ENCODE peak calls at places on chromosomes 2 and 18, in ten cellular contexts. One of them, this sample, is unnamed.

GRCh38 chr2:32671885-32672519 is 44.2 kb downstream of the TTC27 start:
- DNase-seq in left ventricle myocardium inferior: no peak
- DNase-seq in GM23338: no peak
- DNase-seq in ovary: no peak
- DNase-seq in hepatocyte: no peak
- DNase-seq in thoracic aorta: no peak
- DNase-seq in K562: no peak
- DNase-seq in IMR-90: no peak
- DNase-seq in ascending aorta: no peak
- DNase-seq in cardiac muscle cell: no peak
- DNase-seq in this sample: no peak

GRCh38 chr2:215002500-215002899 is 135.9 kb downstream of the ABCA12 start:
- DNase-seq in left ventricle myocardium inferior: no peak
- DNase-seq in GM23338: peak; percentile 70
- DNase-seq in ovary: no peak
- DNase-seq in hepatocyte: peak; percentile 81
- DNase-seq in thoracic aorta: no peak
- DNase-seq in K562: peak; percentile 57
- DNase-seq in IMR-90: peak; percentile 46
- DNase-seq in ascending aorta: no peak
- DNase-seq in cardiac muscle cell: peak; percentile 78
- DNase-seq in this sample: peak; percentile 6

GRCh38 chr2:65049010-65049639 is 7.1 kb upstream of the CEP68 start:
- DNase-seq in left ventricle myocardium inferior: no peak
- DNase-seq in GM23338: peak; percentile 80
- DNase-seq in ovary: no peak
- DNase-seq in hepatocyte: no peak
- DNase-seq in thoracic aorta: no peak
- DNase-seq in K562: no peak
- DNase-seq in IMR-90: no peak
- DNase-seq in ascending aorta: no peak
- DNase-seq in cardiac muscle cell: no peak
- DNase-seq in this sample: no peak

GRCh38 chr18:12238861-12239260 is 15.3 kb upstream of the CIDEA start:
- DNase-seq in left ventricle myocardium inferior: no peak
- DNase-seq in GM23338: no peak
- DNase-seq in ovary: no peak
- DNase-seq in hepatocyte: no peak
- DNase-seq in thoracic aorta: no peak
- DNase-seq in K562: peak; percentile 33
- DNase-seq in IMR-90: peak; percentile 41
- DNase-seq in ascending aorta: no peak
- DNase-seq in cardiac muscle cell: no peak
- DNase-seq in this sample: no peak

GRCh38 chr18:3281456-3282400 is 19.8 kb downstream of the MYL12B start:
- DNase-seq in left ventricle myocardium inferior: no peak
- DNase-seq in GM23338: peak; percentile 87
- DNase-seq in ovary: no peak
- DNase-seq in hepatocyte: peak; percentile 87
- DNase-seq in thoracic aorta: no peak
- DNase-seq in K562: peak; percentile 85
- DNase-seq in IMR-90: peak; percentile 86
- DNase-seq in ascending aorta: no peak
- DNase-seq in cardiac muscle cell: peak; percentile 85
- DNase-seq in this sample: no peak

GRCh38 chr2:222690564-222691200 is 19.2 kb downstream of the MOGAT1 start:
- DNase-seq in left ventricle myocardium inferior: peak; percentile 60
- DNase-seq in GM23338: peak; percentile 94
- DNase-seq in ovary: peak; percentile 56
- DNase-seq in hepatocyte: peak; percentile 90
- DNase-seq in thoracic aorta: no peak
- DNase-seq in K562: peak; percentile 82
- DNase-seq in IMR-90: peak; percentile 78
- DNase-seq in ascending aorta: peak; percentile 85
- DNase-seq in cardiac muscle cell: peak; percentile 87
- DNase-seq in this sample: peak; percentile 56

GRCh38 chr18:25144835-25145234 is 207.1 kb downstream of the ZNF521 start:
- DNase-seq in left ventricle myocardium inferior: no peak
- DNase-seq in GM23338: no peak
- DNase-seq in ovary: peak; percentile 56
- DNase-seq in hepatocyte: no peak
- DNase-seq in thoracic aorta: no peak
- DNase-seq in K562: no peak
- DNase-seq in IMR-90: peak; percentile 92
- DNase-seq in ascending aorta: no peak
- DNase-seq in cardiac muscle cell: no peak
- DNase-seq in this sample: peak; percentile 67

GRCh38 chr2:222797308-222797707 is 63.5 kb upstream of the ACSL3 start:
- DNase-seq in left ventricle myocardium inferior: no peak
- DNase-seq in GM23338: peak; percentile 60
- DNase-seq in ovary: no peak
- DNase-seq in hepatocyte: no peak
- DNase-seq in thoracic aorta: no peak
- DNase-seq in K562: peak; percentile 23
- DNase-seq in IMR-90: peak; percentile 34
- DNase-seq in ascending aorta: no peak
- DNase-seq in cardiac muscle cell: no peak
- DNase-seq in this sample: no peak

GRCh38 chr18:37434161-37434860 is 131.3 kb downstream of the CELF4 start:
- DNase-seq in left ventricle myocardium inferior: no peak
- DNase-seq in GM23338: no peak
- DNase-seq in ovary: no peak
- DNase-seq in hepatocyte: no peak
- DNase-seq in thoracic aorta: no peak
- DNase-seq in K562: no peak
- DNase-seq in IMR-90: no peak
- DNase-seq in ascending aorta: no peak
- DNase-seq in cardiac muscle cell: no peak
- DNase-seq in this sample: no peak

GRCh38 chr2:1528273-1529064 is 115.2 kb downstream of the TPO start:
- DNase-seq in left ventricle myocardium inferior: no peak
- DNase-seq in GM23338: no peak
- DNase-seq in ovary: no peak
- DNase-seq in hepatocyte: no peak
- DNase-seq in thoracic aorta: no peak
- DNase-seq in K562: no peak
- DNase-seq in IMR-90: no peak
- DNase-seq in ascending aorta: no peak
- DNase-seq in cardiac muscle cell: no peak
- DNase-seq in this sample: no peak

GRCh38 chr2:133171396-133172004 is 396.8 kb downstream of the NCKAP5 start:
- DNase-seq in left ventricle myocardium inferior: no peak
- DNase-seq in GM23338: peak; percentile 83
- DNase-seq in ovary: no peak
- DNase-seq in hepatocyte: peak; percentile 72
- DNase-seq in thoracic aorta: no peak
- DNase-seq in K562: peak; percentile 51
- DNase-seq in IMR-90: peak; percentile 74
- DNase-seq in ascending aorta: no peak
- DNase-seq in cardiac muscle cell: peak; percentile 65
- DNase-seq in this sample: peak; percentile 43

GRCh38 chr2:201244829-201245228 is 15.5 kb upstream of the CASP8 start:
- DNase-seq in left ventricle myocardium inferior: no peak
- DNase-seq in GM23338: no peak
- DNase-seq in ovary: no peak
- DNase-seq in hepatocyte: no peak
- DNase-seq in thoracic aorta: no peak
- DNase-seq in K562: no peak
- DNase-seq in IMR-90: no peak
- DNase-seq in ascending aorta: no peak
- DNase-seq in cardiac muscle cell: no peak
- DNase-seq in this sample: no peak

GRCh38 chr2:99863236-99863913 is 279.0 kb downstream of the AFF3 start:
- DNase-seq in left ventricle myocardium inferior: no peak
- DNase-seq in GM23338: no peak
- DNase-seq in ovary: no peak
- DNase-seq in hepatocyte: no peak
- DNase-seq in thoracic aorta: no peak
- DNase-seq in K562: no peak
- DNase-seq in IMR-90: peak; percentile 52
- DNase-seq in ascending aorta: no peak
- DNase-seq in cardiac muscle cell: no peak
- DNase-seq in this sample: no peak

GRCh38 chr2:1041012-1041805 is 90.6 kb downstream of the SNTG2 start:
- DNase-seq in left ventricle myocardium inferior: no peak
- DNase-seq in GM23338: no peak
- DNase-seq in ovary: no peak
- DNase-seq in hepatocyte: no peak
- DNase-seq in thoracic aorta: no peak
- DNase-seq in K562: no peak
- DNase-seq in IMR-90: no peak
- DNase-seq in ascending aorta: no peak
- DNase-seq in cardiac muscle cell: no peak
- DNase-seq in this sample: no peak

GRCh38 chr18:57942493-57942892 is 101.5 kb upstream of the NEDD4L start:
- DNase-seq in left ventricle myocardium inferior: no peak
- DNase-seq in GM23338: peak; percentile 9
- DNase-seq in ovary: no peak
- DNase-seq in hepatocyte: no peak
- DNase-seq in thoracic aorta: no peak
- DNase-seq in K562: no peak
- DNase-seq in IMR-90: no peak
- DNase-seq in ascending aorta: no peak
- DNase-seq in cardiac muscle cell: no peak
- DNase-seq in this sample: no peak

GRCh38 chr2:207801259-207801658 is 31.6 kb upstream of the FZD5 start:
- DNase-seq in left ventricle myocardium inferior: no peak
- DNase-seq in GM23338: peak; percentile 32
- DNase-seq in ovary: no peak
- DNase-seq in hepatocyte: peak; percentile 47
- DNase-seq in thoracic aorta: no peak
- DNase-seq in K562: peak; percentile 23
- DNase-seq in IMR-90: no peak
- DNase-seq in ascending aorta: no peak
- DNase-seq in cardiac muscle cell: no peak
- DNase-seq in this sample: no peak

GRCh38 chr2:39665811-39666488 is at the start of gene TMEM178A:
- DNase-seq in left ventricle myocardium inferior: peak; percentile 15
- DNase-seq in GM23338: peak; percentile 79
- DNase-seq in ovary: peak; percentile 36
- DNase-seq in hepatocyte: peak; percentile 39
- DNase-seq in thoracic aorta: no peak
- DNase-seq in K562: no peak
- DNase-seq in IMR-90: no peak
- DNase-seq in ascending aorta: no peak
- DNase-seq in cardiac muscle cell: peak; percentile 57
- DNase-seq in this sample: no peak

GRCh38 chr2:99710720-99711612 is 221.1 kb upstream of the REV1 start:
- DNase-seq in left ventricle myocardium inferior: peak; percentile 29
- DNase-seq in GM23338: peak; percentile 14
- DNase-seq in ovary: no peak
- DNase-seq in hepatocyte: no peak
- DNase-seq in thoracic aorta: no peak
- DNase-seq in K562: no peak
- DNase-seq in IMR-90: no peak
- DNase-seq in ascending aorta: no peak
- DNase-seq in cardiac muscle cell: peak; percentile 61
- DNase-seq in this sample: no peak

GRCh38 chr18:36066731-36067117 is 635 bp downstream of the RPRD1A start:
- DNase-seq in left ventricle myocardium inferior: no peak
- DNase-seq in GM23338: no peak
- DNase-seq in ovary: no peak
- DNase-seq in hepatocyte: no peak
- DNase-seq in thoracic aorta: no peak
- DNase-seq in K562: no peak
- DNase-seq in IMR-90: peak; percentile 5
- DNase-seq in ascending aorta: no peak
- DNase-seq in cardiac muscle cell: no peak
- DNase-seq in this sample: no peak

GRCh38 chr18:36066001-36066400 is 1.4 kb downstream of the RPRD1A start:
- DNase-seq in left ventricle myocardium inferior: no peak
- DNase-seq in GM23338: no peak
- DNase-seq in ovary: no peak
- DNase-seq in hepatocyte: no peak
- DNase-seq in thoracic aorta: no peak
- DNase-seq in K562: peak; percentile 27
- DNase-seq in IMR-90: peak; percentile 67
- DNase-seq in ascending aorta: no peak
- DNase-seq in cardiac muscle cell: no peak
- DNase-seq in this sample: no peak

GRCh38 chr18:36064027-36064808 is 3.1 kb downstream of the RPRD1A start:
- DNase-seq in left ventricle myocardium inferior: no peak
- DNase-seq in GM23338: peak; percentile 48
- DNase-seq in ovary: no peak
- DNase-seq in hepatocyte: no peak
- DNase-seq in thoracic aorta: no peak
- DNase-seq in K562: no peak
- DNase-seq in IMR-90: no peak
- DNase-seq in ascending aorta: no peak
- DNase-seq in cardiac muscle cell: no peak
- DNase-seq in this sample: no peak

GRCh38 chr18:36067118-36067957 is at the start of gene RPRD1A:
- DNase-seq in left ventricle myocardium inferior: peak; percentile 99
- DNase-seq in GM23338: peak; percentile 99
- DNase-seq in ovary: peak; percentile 98
- DNase-seq in hepatocyte: peak; percentile 98
- DNase-seq in thoracic aorta: peak; percentile 94
- DNase-seq in K562: peak; percentile 99
- DNase-seq in IMR-90: peak; percentile 95
- DNase-seq in ascending aorta: peak; percentile 98
- DNase-seq in cardiac muscle cell: peak; percentile 98
- DNase-seq in this sample: peak; percentile 84
- TF ChIP-seq CTCF in left ventricle myocardium inferior: no peak
- TF ChIP-seq CTCF in GM23338: no peak
- TF ChIP-seq CTCF in ovary: no peak
- TF ChIP-seq CTCF in hepatocyte: no peak
- TF ChIP-seq CTCF in thoracic aorta: no peak
- TF ChIP-seq CTCF in K562: no peak
- TF ChIP-seq CTCF in IMR-90: peak; percentile 11
- TF ChIP-seq CTCF in ascending aorta: no peak
- TF ChIP-seq CTCF in cardiac muscle cell: no peak
- TF ChIP-seq CTCF in this sample: no peak

GRCh38 chr2:232396683-232397082 is 10.0 kb upstream of the ALPG start:
- DNase-seq in left ventricle myocardium inferior: no peak
- DNase-seq in GM23338: no peak
- DNase-seq in ovary: no peak
- DNase-seq in hepatocyte: no peak
- DNase-seq in thoracic aorta: no peak
- DNase-seq in K562: no peak
- DNase-seq in IMR-90: no peak
- DNase-seq in ascending aorta: no peak
- DNase-seq in cardiac muscle cell: no peak
- DNase-seq in this sample: no peak
- H3K27me3 ChIP-seq in left ventricle myocardium inferior: peaks cover 90% of the 10 kb centered on the region
- H3K27me3 ChIP-seq in GM23338: no peaks in the 10 kb centered on the region
- H3K27me3 ChIP-seq in ovary: no peaks in the 10 kb centered on the region
- H3K27me3 ChIP-seq in hepatocyte: no peaks in the 10 kb centered on the region
- H3K27me3 ChIP-seq in thoracic aorta: no peaks in the 10 kb centered on the region
- H3K27me3 ChIP-seq in K562: no peaks in the 10 kb centered on the region
- H3K27me3 ChIP-seq in IMR-90: peaks cover 11% of the 10 kb centered on the region
- H3K27me3 ChIP-seq in ascending aorta: no peaks in the 10 kb centered on the region
- H3K27me3 ChIP-seq in cardiac muscle cell: peaks cover 18% of the 10 kb centered on the region
- H3K27me3 ChIP-seq in this sample: peaks cover 6% of the 10 kb centered on the region

GRCh38 chr18:48955528-48956261 is 4.9 kb upstream of the SMAD7 start:
- DNase-seq in left ventricle myocardium inferior: no peak
- DNase-seq in GM23338: peak; percentile 71
- DNase-seq in ovary: no peak
- DNase-seq in hepatocyte: peak; percentile 59
- DNase-seq in thoracic aorta: peak; percentile 61
- DNase-seq in K562: peak; percentile 32
- DNase-seq in IMR-90: peak; percentile 85
- DNase-seq in ascending aorta: peak; percentile 96
- DNase-seq in cardiac muscle cell: no peak
- DNase-seq in this sample: no peak
- TF ChIP-seq CTCF in left ventricle myocardium inferior: peak; percentile 20
- TF ChIP-seq CTCF in GM23338: no peak
- TF ChIP-seq CTCF in ovary: no peak
- TF ChIP-seq CTCF in hepatocyte: no peak
- TF ChIP-seq CTCF in thoracic aorta: no peak
- TF ChIP-seq CTCF in K562: no peak
- TF ChIP-seq CTCF in IMR-90: peak; percentile 25
- TF ChIP-seq CTCF in ascending aorta: no peak
- TF ChIP-seq CTCF in cardiac muscle cell: peak; percentile 22
- TF ChIP-seq CTCF in this sample: no peak

GRCh38 chr2:121104721-121105141 is 180.3 kb downstream of the TFCP2L1 start:
- DNase-seq in left ventricle myocardium inferior: no peak
- DNase-seq in GM23338: no peak
- DNase-seq in ovary: no peak
- DNase-seq in hepatocyte: peak; percentile 34
- DNase-seq in thoracic aorta: no peak
- DNase-seq in K562: peak; percentile 7
- DNase-seq in IMR-90: peak; percentile 13
- DNase-seq in ascending aorta: no peak
- DNase-seq in cardiac muscle cell: peak; percentile 76
- DNase-seq in this sample: no peak
- H3K27me3 ChIP-seq in left ventricle myocardium inferior: peaks cover 16% of the 10 kb centered on the region
- H3K27me3 ChIP-seq in GM23338: no peaks in the 10 kb centered on the region
- H3K27me3 ChIP-seq in ovary: no peaks in the 10 kb centered on the region
- H3K27me3 ChIP-seq in hepatocyte: peaks cover 3% of the 10 kb centered on the region
- H3K27me3 ChIP-seq in thoracic aorta: no peaks in the 10 kb centered on the region
- H3K27me3 ChIP-seq in K562: no peaks in the 10 kb centered on the region
- H3K27me3 ChIP-seq in IMR-90: peaks cover 38% of the 10 kb centered on the region
- H3K27me3 ChIP-seq in ascending aorta: no peaks in the 10 kb centered on the region
- H3K27me3 ChIP-seq in cardiac muscle cell: peaks cover 3% of the 10 kb centered on the region
- H3K27me3 ChIP-seq in this sample: peaks cover 18% of the 10 kb centered on the region